ENCODE peak calls at places on chromosome 1, in six cellular contexts. X is activated B cell treated with CpG ODN at 0.5 μM for 24 hours, H is GM13977, Q is GM20000, L is endothelial cell, I is neural crest cell. M is an unnamed sample.
A peak's percentile ranks its signal among the peaks of the same experiment; 100 is the strongest.

GRCh38 chr1:248814351-248814750 is 11.4 kb downstream of the SH3BP5L start:
- DNase-seq in Q (peak; percentile 6), I (no peak), X (no peak), H (no peak), L (no peak), M (no peak)

GRCh38 chr1:117570988-117571409 is 34.8 kb upstream of the TENT5C start:
- DNase-seq in I (no peak), Q (no peak), X (no peak), L (no peak), H (no peak), M (no peak)

GRCh38 chr1:201042663-201043461 is 19.3 kb upstream of the KIF21B start:
- DNase-seq in L (peak; percentile 66), I (peak; percentile 63), Q (peak; percentile 77), X (peak; percentile 47), H (peak; percentile 80), M (peak; percentile 86)

GRCh38 chr1:101338714-101339430 is 102.1 kb downstream of the S1PR1 start:
- DNase-seq in X (no peak), Q (no peak), L (no peak), H (no peak), I (no peak), M (peak; percentile 54)

GRCh38 chr1:57489342-57490036 is 65.6 kb upstream of the DAB1 start:
- DNase-seq in Q (no peak), L (no peak), X (no peak), H (no peak), I (no peak), M (no peak)

GRCh38 chr1:65904681-65905083 is 112.0 kb downstream of the PDE4B start:
- DNase-seq in Q (no peak), I (no peak), H (no peak), X (no peak), L (no peak), M (no peak)

GRCh38 chr1:63674238-63674864 is 81.1 kb downstream of the PGM1 start:
- DNase-seq in Q (peak; percentile 53), I (peak; percentile 67), X (no peak), H (peak; percentile 48), L (peak; percentile 66), M (peak; percentile 33)

GRCh38 chr1:205355054-205355453 is 1.7 kb downstream of the KLHDC8A start:
- DNase-seq in L (no peak), I (no peak), H (no peak), Q (no peak), X (no peak), M (no peak)

GRCh38 chr1:3349968-3350299 is 104.5 kb upstream of the ARHGEF16 start:
- DNase-seq in H (no peak), X (no peak), L (no peak), I (no peak), Q (no peak), M (no peak)

GRCh38 chr1:248793592-248793991 is 32.1 kb downstream of the SH3BP5L start:
- DNase-seq in X (no peak), H (peak; percentile 38), Q (peak; percentile 19), I (no peak), L (no peak), M (no peak)

GRCh38 chr1:48182441-48182840 is 40.1 kb upstream of the SLC5A9 start:
- DNase-seq in L (no peak), Q (no peak), X (no peak), I (no peak), H (no peak), M (no peak)

GRCh38 chr1:48175116-48175515 is 47.4 kb upstream of the SLC5A9 start:
- DNase-seq in L (no peak), I (no peak), Q (no peak), X (no peak), H (no peak), M (no peak)

GRCh38 chr1:48177257-48177656 is 45.3 kb upstream of the SLC5A9 start:
- DNase-seq in X (no peak), H (no peak), Q (no peak), L (peak; percentile 57), I (no peak), M (no peak)
- TF ChIP-seq CTCF in X (no peak), H (no peak), Q (no peak), L (no peak), I (no peak), M (no peak)

GRCh38 chr1:58914925-58915324 is 131.1 kb upstream of the JUN start:
- DNase-seq in H (no peak), Q (no peak), L (no peak), I (no peak), X (no peak), M (no peak)

GRCh38 chr1:58919986-58920376 is 136.1 kb upstream of the JUN start:
- DNase-seq in H (no peak), L (no peak), I (no peak), Q (no peak), X (no peak), M (no peak)

GRCh38 chr1:58921342-58921741 is 137.5 kb upstream of the JUN start:
- DNase-seq in L (no peak), X (no peak), Q (no peak), H (no peak), I (no peak), M (no peak)

GRCh38 chr1:58919226-58919985 is 135.6 kb upstream of the JUN start:
- DNase-seq in X (no peak), L (no peak), H (no peak), Q (no peak), I (no peak), M (no peak)

DNA sequence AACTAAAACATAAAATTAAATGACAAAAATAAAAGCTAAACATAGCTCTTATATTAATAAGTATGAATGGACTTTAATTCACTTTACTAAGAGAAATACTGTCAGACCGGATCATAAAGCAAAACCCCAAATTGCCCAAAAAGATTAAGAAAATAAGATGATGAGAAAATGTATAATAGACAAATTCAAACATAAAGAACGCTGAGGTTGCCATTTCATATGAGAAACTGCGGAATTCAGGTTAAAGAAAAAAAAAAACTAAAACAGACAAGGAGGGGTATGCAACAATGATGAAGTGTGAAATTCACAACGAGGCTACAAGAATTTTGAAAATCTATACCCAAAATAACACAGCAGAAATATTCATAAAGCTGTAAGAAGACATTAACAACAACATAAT is 133.6 kb upstream of the JUN start:
- DNase-seq in I (no peak), H (no peak), Q (no peak), L (no peak), X (no peak), M (no peak)
- TF ChIP-seq CTCF in I (no peak), H (no peak), Q (no peak), L (no peak), X (no peak), M (no peak)

GRCh38 chr1:236311040-236311439 is 29.3 kb upstream of the ERO1B start:
- DNase-seq in Q (no peak), L (no peak), X (no peak), I (no peak), H (no peak), M (peak; percentile 5)
- TF ChIP-seq CTCF in Q (no peak), L (no peak), X (no peak), I (no peak), H (peak; percentile 2), M (no peak)

GRCh38 chr1:193519922-193520321 is 333.5 kb upstream of the B3GALT2 start:
- DNase-seq in Q (no peak), H (no peak), X (no peak), I (no peak), L (no peak), M (no peak)
- TF ChIP-seq CTCF in Q (no peak), H (no peak), X (no peak), I (no peak), L (no peak), M (no peak)

DNA sequence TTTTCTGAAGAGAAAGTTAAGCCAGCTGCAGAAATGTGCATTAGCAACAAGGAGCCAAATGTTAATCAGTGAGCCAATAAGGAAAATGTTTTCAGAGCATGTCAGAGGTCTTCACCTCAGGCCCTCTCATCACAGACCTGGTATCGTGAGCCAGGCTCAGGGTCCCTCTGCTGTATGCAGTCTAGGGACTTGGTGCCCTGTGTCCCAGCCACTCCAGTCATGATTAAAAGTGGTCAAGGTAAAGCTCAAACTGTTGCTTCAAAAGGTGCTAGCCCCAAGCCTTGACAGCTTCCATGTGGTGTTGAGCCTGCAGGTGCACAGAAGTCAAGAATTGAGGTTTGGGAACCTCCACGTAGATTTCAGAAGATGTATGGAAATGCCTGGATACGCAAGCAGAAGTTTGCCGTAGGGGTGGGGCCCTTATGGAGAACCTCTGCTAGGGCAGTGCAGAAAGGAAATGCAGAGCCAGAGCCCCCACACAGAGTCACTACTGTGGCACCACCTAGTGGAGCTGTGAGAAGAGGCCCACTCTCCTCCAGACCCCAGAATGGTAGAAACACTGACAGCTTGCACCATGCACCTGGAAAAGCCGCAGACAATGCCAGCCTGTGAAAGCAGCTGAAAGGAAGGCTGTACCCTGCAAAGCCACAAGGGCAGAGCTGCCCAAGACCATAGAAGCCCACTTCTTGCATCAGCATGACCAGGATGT is 1128.7 kb downstream of the AMY1C start:
- DNase-seq in L (peak; percentile 22), H (no peak), I (no peak), Q (no peak), X (no peak), M (no peak)
- TF ChIP-seq CTCF in L (peak; percentile 12), H (peak; percentile 58), I (peak; percentile 21), Q (peak; percentile 26), X (no peak), M (no peak)

M was measured in activated CD8-positive, alpha-beta T cell treated with anti-CD3 and anti-CD28 coated beads for 36 hours.